ENCODE peak calls at places on chromosomes 5 and 9, in six cellular contexts. One of them, this sample, is unnamed.
A peak's percentile ranks its signal among the peaks of the same experiment; 100 is the strongest.

GRCh38 chr5:36346891-36347290 is 45.2 kb upstream of the RANBP3L start:
- DNase-seq in IMR-90: no peak
- DNase-seq in hepatocyte: no peak
- DNase-seq in neural crest cell: no peak
- DNase-seq in suprapubic skin: no peak
- DNase-seq in fibroblast of lung: no peak
- DNase-seq in this sample: no peak

GRCh38 chr5:166961028-166961427 is 1330.4 kb upstream of the WWC1 start:
- DNase-seq in IMR-90: peak; percentile 0
- DNase-seq in hepatocyte: no peak
- DNase-seq in neural crest cell: no peak
- DNase-seq in suprapubic skin: no peak
- DNase-seq in fibroblast of lung: peak; percentile 1
- DNase-seq in this sample: no peak

GRCh38 chr9:71909887-71910601 is 949 bp downstream of the ABHD17B start:
- DNase-seq in IMR-90: peak; percentile 20
- DNase-seq in hepatocyte: peak; percentile 77
- DNase-seq in neural crest cell: peak; percentile 66
- DNase-seq in suprapubic skin: peak; percentile 73
- DNase-seq in fibroblast of lung: peak; percentile 39
- DNase-seq in this sample: peak; percentile 20

GRCh38 chr5:137231535-137231934 is 267.6 kb downstream of the SPOCK1 start:
- DNase-seq in IMR-90: peak; percentile 21
- DNase-seq in hepatocyte: no peak
- DNase-seq in neural crest cell: no peak
- DNase-seq in suprapubic skin: no peak
- DNase-seq in fibroblast of lung: peak; percentile 61
- DNase-seq in this sample: no peak

GRCh38 chr5:138653502-138653901 is 78.3 kb upstream of the HSPA9 start:
- DNase-seq in IMR-90: peak; percentile 35
- DNase-seq in hepatocyte: peak; percentile 46
- DNase-seq in neural crest cell: no peak
- DNase-seq in suprapubic skin: no peak
- DNase-seq in fibroblast of lung: no peak
- DNase-seq in this sample: peak; percentile 32

GRCh38 chr9:95641591-95641990 is 124.8 kb upstream of the PTCH1 start:
- DNase-seq in IMR-90: no peak
- DNase-seq in hepatocyte: no peak
- DNase-seq in neural crest cell: no peak
- DNase-seq in suprapubic skin: no peak
- DNase-seq in fibroblast of lung: no peak
- DNase-seq in this sample: peak; percentile 22

GRCh38 chr9:86545085-86545484 is 190.9 kb upstream of the TUT7 start:
- DNase-seq in IMR-90: no peak
- DNase-seq in hepatocyte: no peak
- DNase-seq in neural crest cell: no peak
- DNase-seq in suprapubic skin: no peak
- DNase-seq in fibroblast of lung: no peak
- DNase-seq in this sample: no peak

GRCh38 chr5:140266471-140267200 is 36.3 kb downstream of the PFDN1 start:
- DNase-seq in IMR-90: no peak
- DNase-seq in hepatocyte: no peak
- DNase-seq in neural crest cell: no peak
- DNase-seq in suprapubic skin: no peak
- DNase-seq in fibroblast of lung: no peak
- DNase-seq in this sample: no peak

GRCh38 chr5:96626956-96627355 is 35.2 kb upstream of the CAST start:
- DNase-seq in IMR-90: peak; percentile 90
- DNase-seq in hepatocyte: no peak
- DNase-seq in neural crest cell: no peak
- DNase-seq in suprapubic skin: no peak
- DNase-seq in fibroblast of lung: peak; percentile 99
- DNase-seq in this sample: peak; percentile 88

GRCh38 chr5:74684900-74685851 is at the start of gene HEXB:
- DNase-seq in IMR-90: peak; percentile 76
- DNase-seq in hepatocyte: peak; percentile 95
- DNase-seq in neural crest cell: peak; percentile 71
- DNase-seq in suprapubic skin: peak; percentile 93
- DNase-seq in fibroblast of lung: peak; percentile 80
- DNase-seq in this sample: peak; percentile 70

GRCh38 chr5:119070578-119070827 is 384 bp upstream of the DMXL1 start:
- DNase-seq in IMR-90: no peak
- DNase-seq in hepatocyte: peak; percentile 92
- DNase-seq in neural crest cell: no peak
- DNase-seq in suprapubic skin: no peak
- DNase-seq in fibroblast of lung: no peak
- DNase-seq in this sample: no peak

GRCh38 chr5:124519396-124519795 is 227.0 kb downstream of the ZNF608 start:
- DNase-seq in IMR-90: peak; percentile 86
- DNase-seq in hepatocyte: peak; percentile 41
- DNase-seq in neural crest cell: no peak
- DNase-seq in suprapubic skin: no peak
- DNase-seq in fibroblast of lung: peak; percentile 90
- DNase-seq in this sample: peak; percentile 58

GRCh38 chr9:129840024-129840423 is 4.8 kb downstream of the USP20 start:
- DNase-seq in IMR-90: no peak
- DNase-seq in hepatocyte: no peak
- DNase-seq in neural crest cell: no peak
- DNase-seq in suprapubic skin: no peak
- DNase-seq in fibroblast of lung: no peak
- DNase-seq in this sample: no peak

GRCh38 chr9:114924327-114924726 is 6.1 kb downstream of the TNFSF8 start:
- DNase-seq in IMR-90: no peak
- DNase-seq in hepatocyte: no peak
- DNase-seq in neural crest cell: no peak
- DNase-seq in suprapubic skin: no peak
- DNase-seq in fibroblast of lung: no peak
- DNase-seq in this sample: no peak

GRCh38 chr9:121748727-121749546 is 97.5 kb downstream of the DAB2IP start:
- DNase-seq in IMR-90: no peak
- DNase-seq in hepatocyte: no peak
- DNase-seq in neural crest cell: no peak
- DNase-seq in suprapubic skin: no peak
- DNase-seq in fibroblast of lung: no peak
- DNase-seq in this sample: peak; percentile 6

GRCh38 chr5:178080618-178081410 is 32.5 kb upstream of the N4BP3 start:
- DNase-seq in IMR-90: no peak
- DNase-seq in hepatocyte: no peak
- DNase-seq in neural crest cell: no peak
- DNase-seq in suprapubic skin: no peak
- DNase-seq in fibroblast of lung: no peak
- DNase-seq in this sample: no peak

GRCh38 chr5:346229-346935 is 24.9 kb downstream of the AHRR start:
- DNase-seq in IMR-90: no peak
- DNase-seq in hepatocyte: no peak
- DNase-seq in neural crest cell: no peak
- DNase-seq in suprapubic skin: no peak
- DNase-seq in fibroblast of lung: no peak
- DNase-seq in this sample: no peak

GRCh38 chr5:172115541-172115982 is 72.5 kb downstream of the STK10 start:
- DNase-seq in IMR-90: no peak
- DNase-seq in hepatocyte: no peak
- DNase-seq in neural crest cell: no peak
- DNase-seq in suprapubic skin: peak; percentile 57
- DNase-seq in fibroblast of lung: no peak
- DNase-seq in this sample: no peak

GRCh38 chr5:115415143-115415491 is 118.7 kb upstream of the CCDC112 start:
- DNase-seq in IMR-90: peak; percentile 82
- DNase-seq in hepatocyte: peak; percentile 74
- DNase-seq in neural crest cell: no peak
- DNase-seq in suprapubic skin: no peak
- DNase-seq in fibroblast of lung: peak; percentile 87
- DNase-seq in this sample: peak; percentile 66

GRCh38 chr5:74432240-74432639 is 208.3 kb downstream of the ENC1 start:
- DNase-seq in IMR-90: no peak
- DNase-seq in hepatocyte: no peak
- DNase-seq in neural crest cell: no peak
- DNase-seq in suprapubic skin: no peak
- DNase-seq in fibroblast of lung: peak; percentile 18
- DNase-seq in this sample: no peak

GRCh38 chr9:2602704-2603116 is 18.9 kb upstream of the VLDLR start:
- DNase-seq in IMR-90: peak; percentile 23
- DNase-seq in hepatocyte: peak; percentile 15
- DNase-seq in neural crest cell: no peak
- DNase-seq in suprapubic skin: no peak
- DNase-seq in fibroblast of lung: no peak
- DNase-seq in this sample: no peak

GRCh38 chr5:168962323-168962722 is 338.6 kb downstream of the SLIT3 start:
- DNase-seq in IMR-90: no peak
- DNase-seq in hepatocyte: no peak
- DNase-seq in neural crest cell: no peak
- DNase-seq in suprapubic skin: no peak
- DNase-seq in fibroblast of lung: peak; percentile 14
- DNase-seq in this sample: no peak

GRCh38 chr9:95077053-95077765 is 240.3 kb downstream of the FANCC start:
- DNase-seq in IMR-90: no peak
- DNase-seq in hepatocyte: no peak
- DNase-seq in neural crest cell: no peak
- DNase-seq in suprapubic skin: peak; percentile 44
- DNase-seq in fibroblast of lung: no peak
- DNase-seq in this sample: no peak

GRCh38 chr5:142402752-142403318 is 78.0 kb upstream of the SPRY4 start:
- DNase-seq in IMR-90: no peak
- DNase-seq in hepatocyte: no peak
- DNase-seq in neural crest cell: no peak
- DNase-seq in suprapubic skin: no peak
- DNase-seq in fibroblast of lung: no peak
- DNase-seq in this sample: no peak

GRCh38 chr9:130333041-130334040 is 67.8 kb downstream of the HMCN2 start:
- DNase-seq in IMR-90: peak; percentile 66
- DNase-seq in hepatocyte: peak; percentile 38
- DNase-seq in neural crest cell: no peak
- DNase-seq in suprapubic skin: no peak
- DNase-seq in fibroblast of lung: no peak
- DNase-seq in this sample: no peak

GRCh38 chr5:36305571-36306326 is 4.0 kb upstream of the RANBP3L start:
- DNase-seq in IMR-90: peak; percentile 38
- DNase-seq in hepatocyte: peak; percentile 42
- DNase-seq in neural crest cell: peak; percentile 22
- DNase-seq in suprapubic skin: no peak
- DNase-seq in fibroblast of lung: peak; percentile 40
- DNase-seq in this sample: peak; percentile 33

GRCh38 chr9:113620377-113621161 is 157.0 kb downstream of the RGS3 start:
- DNase-seq in IMR-90: peak; percentile 93
- DNase-seq in hepatocyte: peak; percentile 91
- DNase-seq in neural crest cell: no peak
- DNase-seq in suprapubic skin: peak; percentile 89
- DNase-seq in fibroblast of lung: peak; percentile 96
- DNase-seq in this sample: peak; percentile 89

GRCh38 chr9:23751614-23752013 is 74.4 kb downstream of the ELAVL2 start:
- DNase-seq in IMR-90: no peak
- DNase-seq in hepatocyte: no peak
- DNase-seq in neural crest cell: no peak
- DNase-seq in suprapubic skin: no peak
- DNase-seq in fibroblast of lung: no peak
- DNase-seq in this sample: no peak

GRCh38 chr5:151757233-151758140 is 944 bp downstream of the ATOX1 start:
- DNase-seq in IMR-90: no peak
- DNase-seq in hepatocyte: peak; percentile 32
- DNase-seq in neural crest cell: no peak
- DNase-seq in suprapubic skin: no peak
- DNase-seq in fibroblast of lung: no peak
- DNase-seq in this sample: peak; percentile 18

GRCh38 chr5:128470663-128471062 is 67.4 kb downstream of the FBN2 start:
- DNase-seq in IMR-90: peak; percentile 62
- DNase-seq in hepatocyte: no peak
- DNase-seq in neural crest cell: no peak
- DNase-seq in suprapubic skin: no peak
- DNase-seq in fibroblast of lung: peak; percentile 22
- DNase-seq in this sample: peak; percentile 45

GRCh38 chr5:151319334-151319733 is 15.8 kb upstream of the SLC36A3 start:
- DNase-seq in IMR-90: peak; percentile 2
- DNase-seq in hepatocyte: peak; percentile 27
- DNase-seq in neural crest cell: no peak
- DNase-seq in suprapubic skin: no peak
- DNase-seq in fibroblast of lung: peak; percentile 1
- DNase-seq in this sample: peak; percentile 14

GRCh38 chr5:144142826-144143167 is 27.7 kb downstream of the YIPF5 start:
- DNase-seq in IMR-90: no peak
- DNase-seq in hepatocyte: no peak
- DNase-seq in neural crest cell: no peak
- DNase-seq in suprapubic skin: no peak
- DNase-seq in fibroblast of lung: no peak
- DNase-seq in this sample: no peak
- TF ChIP-seq CTCF in IMR-90: no peak
- TF ChIP-seq CTCF in hepatocyte: no peak
- TF ChIP-seq CTCF in neural crest cell: no peak
- TF ChIP-seq CTCF in suprapubic skin: no peak
- TF ChIP-seq CTCF in fibroblast of lung: no peak
- TF ChIP-seq CTCF in this sample: no peak

GRCh38 chr9:120440791-120441190 is 139.2 kb downstream of the CDK5RAP2 start:
- DNase-seq in IMR-90: no peak
- DNase-seq in hepatocyte: no peak
- DNase-seq in neural crest cell: no peak
- DNase-seq in suprapubic skin: no peak
- DNase-seq in fibroblast of lung: no peak
- DNase-seq in this sample: no peak

GRCh38 chr9:120436937-120437592 is 142.9 kb downstream of the CDK5RAP2 start:
- DNase-seq in IMR-90: no peak
- DNase-seq in hepatocyte: no peak
- DNase-seq in neural crest cell: no peak
- DNase-seq in suprapubic skin: no peak
- DNase-seq in fibroblast of lung: no peak
- DNase-seq in this sample: no peak

GRCh38 chr9:120438111-120438510 is 141.9 kb downstream of the CDK5RAP2 start:
- DNase-seq in IMR-90: peak; percentile 41
- DNase-seq in hepatocyte: no peak
- DNase-seq in neural crest cell: no peak
- DNase-seq in suprapubic skin: no peak
- DNase-seq in fibroblast of lung: peak; percentile 48
- DNase-seq in this sample: no peak

GRCh38 chr9:120441446-120442279 is 138.3 kb downstream of the CDK5RAP2 start:
- DNase-seq in IMR-90: peak; percentile 93
- DNase-seq in hepatocyte: peak; percentile 33
- DNase-seq in neural crest cell: no peak
- DNase-seq in suprapubic skin: no peak
- DNase-seq in fibroblast of lung: peak; percentile 98
- DNase-seq in this sample: peak; percentile 96

GRCh38 chr9:120439147-120439546 is 140.8 kb downstream of the CDK5RAP2 start:
- DNase-seq in IMR-90: peak; percentile 23
- DNase-seq in hepatocyte: peak; percentile 28
- DNase-seq in neural crest cell: no peak
- DNase-seq in suprapubic skin: no peak
- DNase-seq in fibroblast of lung: no peak
- DNase-seq in this sample: no peak
- TF ChIP-seq CTCF in IMR-90: peak; percentile 54
- TF ChIP-seq CTCF in hepatocyte: peak; percentile 32
- TF ChIP-seq CTCF in neural crest cell: peak; percentile 56
- TF ChIP-seq CTCF in suprapubic skin: no peak
- TF ChIP-seq CTCF in fibroblast of lung: peak; percentile 72
- TF ChIP-seq CTCF in this sample: peak; percentile 83

GRCh38 chr9:134365791-134366222 is 39.6 kb downstream of the RXRA start:
- DNase-seq in IMR-90: no peak
- DNase-seq in hepatocyte: peak; percentile 82
- DNase-seq in neural crest cell: no peak
- DNase-seq in suprapubic skin: peak; percentile 86
- DNase-seq in fibroblast of lung: peak; percentile 29
- DNase-seq in this sample: no peak
- TF ChIP-seq CTCF in IMR-90: peak; percentile 9
- TF ChIP-seq CTCF in hepatocyte: no peak
- TF ChIP-seq CTCF in neural crest cell: no peak
- TF ChIP-seq CTCF in suprapubic skin: peak; percentile 4
- TF ChIP-seq CTCF in fibroblast of lung: peak; percentile 12
- TF ChIP-seq CTCF in this sample: no peak

GRCh38 chr9:98302938-98303337 is 47.5 kb upstream of the TBC1D2 start:
- DNase-seq in IMR-90: no peak
- DNase-seq in hepatocyte: no peak
- DNase-seq in neural crest cell: no peak
- DNase-seq in suprapubic skin: no peak
- DNase-seq in fibroblast of lung: no peak
- DNase-seq in this sample: no peak
- TF ChIP-seq CTCF in IMR-90: no peak
- TF ChIP-seq CTCF in hepatocyte: no peak
- TF ChIP-seq CTCF in neural crest cell: no peak
- TF ChIP-seq CTCF in suprapubic skin: no peak
- TF ChIP-seq CTCF in fibroblast of lung: no peak
- TF ChIP-seq CTCF in this sample: no peak